ENCODE peak calls at places on chromosomes 2 and 18, in seven cellular contexts. X, N, U, G, J, L and V are unnamed samples.

GRCh38 chr2:154193246-154193645 is 321.5 kb downstream of the GALNT13 start:
- DNase-seq in J (no peak), N (no peak), G (no peak), U (no peak), L (no peak), X (no peak), V (no peak)

GRCh38 chr2:33264766-33265165 is 211.7 kb upstream of the RASGRP3 start:
- DNase-seq in L (no peak), U (no peak), X (no peak), G (no peak), N (no peak), J (no peak), V (no peak)

GRCh38 chr2:133240505-133241230 is 327.6 kb downstream of the NCKAP5 start:
- DNase-seq in X (no peak), G (no peak), N (no peak), L (no peak), U (peak), J (no peak), V (no peak)

GRCh38 chr18:79947881-79948610 is 3.4 kb downstream of the SLC66A2 start:
- DNase-seq in L (no peak), U (no peak), G (no peak), N (no peak), J (no peak), X (no peak), V (peak)

GRCh38 chr2:158724803-158725271 is 70.3 kb upstream of the DAPL1 start:
- DNase-seq in J (no peak), L (no peak), U (peak), G (no peak), X (no peak), N (no peak), V (no peak)

GRCh38 chr18:36903215-36903928 is 74.4 kb downstream of the KIAA1328 start:
- DNase-seq in G (no peak), J (no peak), X (no peak), L (no peak), U (no peak), N (no peak), V (no peak)

GRCh38 chr18:56257215-56257614 is 381.2 kb downstream of the TXNL1 start:
- DNase-seq in J (no peak), U (no peak), G (no peak), X (no peak), N (no peak), L (no peak), V (no peak)

GRCh38 chr2:237859533-237860272 is at the start of gene RAMP1:
- DNase-seq in L (no peak), J (peak), U (no peak), N (no peak), G (no peak), X (peak), V (peak)

GRCh38 chr2:40606862-40607261 is 155.0 kb upstream of the SLC8A1 start:
- DNase-seq in L (no peak), U (no peak), G (no peak), J (no peak), X (no peak), N (no peak), V (no peak)

GRCh38 chr2:226079677-226080076 is 680.2 kb downstream of the NYAP2 start:
- DNase-seq in X (no peak), J (no peak), U (no peak), L (no peak), G (no peak), N (no peak), V (no peak)

GRCh38 chr18:21598726-21599584 is 1.5 kb downstream of the ESCO1 start:
- DNase-seq in G (no peak), X (no peak), L (no peak), J (no peak), N (no peak), U (no peak), V (no peak)

GRCh38 chr2:219565130-219566080 is 5.9 kb downstream of the OBSL1 start:
- DNase-seq in U (no peak), X (no peak), N (no peak), J (no peak), G (no peak), L (no peak), V (peak)

GRCh38 chr2:206790311-206790935 is 25.0 kb downstream of the FASTKD2 start:
- DNase-seq in X (no peak), G (no peak), U (no peak), L (no peak), N (no peak), J (no peak), V (no peak)

GRCh38 chr2:19833978-19834377 is 67.8 kb downstream of the TTC32 start:
- DNase-seq in U (no peak), N (no peak), G (no peak), L (no peak), X (no peak), J (no peak), V (no peak)

GRCh38 chr2:84782717-84783442 is 98.0 kb downstream of the TRABD2A start:
- DNase-seq in U (no peak), J (no peak), G (no peak), N (no peak), X (no peak), L (no peak), V (no peak)

GRCh38 chr2:134244587-134244986 is 9.3 kb upstream of the MGAT5 start:
- DNase-seq in N (no peak), L (no peak), J (no peak), G (no peak), X (no peak), U (no peak), V (no peak)

GRCh38 chr2:85694052-85695025 is at the start of gene GNLY:
- DNase-seq in U (no peak), J (no peak), X (peak), L (no peak), N (no peak), G (no peak), V (no peak)

GRCh38 chr18:3192286-3192685 is 27.5 kb downstream of the MYOM1 start:
- DNase-seq in X (no peak), L (no peak), J (no peak), G (no peak), N (no peak), U (no peak), V (no peak)

GRCh38 chr2:176473177-176473576 is 203.9 kb downstream of the MTX2 start:
- DNase-seq in G (peak), N (peak), X (no peak), U (peak), J (no peak), L (no peak), V (no peak)

GRCh38 chr2:86768189-86768949 is 22.3 kb downstream of the CD8A start:
- DNase-seq in U (no peak), N (no peak), X (no peak), J (no peak), G (no peak), L (no peak), V (no peak)

GRCh38 chr2:21333249-21333648 is 209.5 kb downstream of the TDRD15 start:
- DNase-seq in G (no peak), X (no peak), U (no peak), N (no peak), J (no peak), L (no peak), V (no peak)

GRCh38 chr2:74845217-74845751 is 11.4 kb downstream of the HK2 start:
- DNase-seq in X (peak), U (peak), N (peak), G (peak), L (no peak), J (peak), V (peak)

GRCh38 chr2:219798430-219798829 is 171.0 kb downstream of the SLC4A3 start:
- DNase-seq in J (no peak), L (no peak), U (peak), X (no peak), G (no peak), N (no peak), V (no peak)

GRCh38 chr2:42961385-42961800 is 169.0 kb upstream of the HAAO start:
- DNase-seq in N (peak), X (no peak), U (no peak), G (peak), J (no peak), L (no peak), V (peak)